ENCODE peak calls at places on chromosomes 4 and X, in six cellular contexts. O is NCI-H1048, I is fibroblast of pulmonary artery, L is cardiac muscle cell, W is fibroblast of the aortic adventitia, Z is dorsolateral prefrontal cortex. A is an unnamed sample.

GRCh38 chrX:69082055-69082752 is 83.0 kb downstream of the PJA1 start:
- DNase-seq in O (peak; percentile 15), I (no peak), L (no peak), W (no peak), Z (no peak), A (no peak)

GRCh38 chr4:168800926-168801325 is 209.1 kb downstream of the CBR4 start:
- DNase-seq in O (no peak), I (no peak), L (no peak), W (no peak), Z (no peak), A (no peak)

GRCh38 chr4:113390850-113391249 is 341.4 kb downstream of the ANK2 start:
- DNase-seq in O (no peak), I (no peak), L (no peak), W (no peak), Z (no peak), A (no peak)

GRCh38 chr4:149914521-149915115 is 99.0 kb upstream of the IQCM start:
- DNase-seq in O (no peak), I (peak; percentile 70), L (peak; percentile 68), W (peak; percentile 69), Z (no peak), A (peak; percentile 65)

GRCh38 chr4:127503111-127503510 is 129.6 kb upstream of the INTU start:
- DNase-seq in O (no peak), I (no peak), L (no peak), W (peak; percentile 61), Z (no peak), A (peak; percentile 10)

GRCh38 chr4:128288689-128289106 is 1.1 kb upstream of the PGRMC2 start:
- DNase-seq in O (peak; percentile 1), I (peak; percentile 56), L (peak; percentile 43), W (peak; percentile 48), Z (no peak), A (peak; percentile 34)

GRCh38 chrX:42803320-42803719 is 25.4 kb upstream of the PPP1R2C start:
- DNase-seq in O (no peak), I (peak; percentile 27), L (no peak), W (peak; percentile 63), Z (no peak), A (peak; percentile 72)

GRCh38 chrX:8374041-8374825 is 90.4 kb upstream of the VCX3B start:
- DNase-seq in O (no peak), I (no peak), L (no peak), W (no peak), Z (no peak), A (no peak)

GRCh38 chrX:63439580-63439979 is 88.4 kb upstream of the SPIN4 start:
- DNase-seq in O (no peak), I (no peak), L (no peak), W (no peak), Z (no peak), A (no peak)

GRCh38 chr4:2811830-2812599 is 19.1 kb downstream of the SH3BP2 start:
- DNase-seq in O (no peak), I (peak; percentile 74), L (peak; percentile 82), W (peak; percentile 20), Z (peak; percentile 56), A (peak; percentile 55)

GRCh38 chrX:129808829-129809745 is 29.3 kb downstream of the SASH3 start:
- DNase-seq in O (no peak), I (peak; percentile 30), L (peak; percentile 48), W (peak; percentile 7), Z (no peak), A (peak; percentile 0)

GRCh38 chr4:141174457-141174856 is 41.2 kb upstream of the RNF150 start:
- DNase-seq in O (no peak), I (no peak), L (no peak), W (no peak), Z (no peak), A (no peak)

GRCh38 chr4:85737254-85737653 is 262.3 kb downstream of the ARHGAP24 start:
- DNase-seq in O (no peak), I (no peak), L (no peak), W (no peak), Z (no peak), A (no peak)

GRCh38 chr4:7777871-7778523 is 161.7 kb downstream of the AFAP1 start:
- DNase-seq in O (no peak), I (no peak), L (no peak), W (no peak), Z (peak; percentile 17), A (no peak)

GRCh38 chr4:182904271-182904761 is 12.9 kb downstream of the DCTD start:
- DNase-seq in O (no peak), I (no peak), L (peak; percentile 30), W (no peak), Z (no peak), A (no peak)

GRCh38 chr4:174444390-174444789 is 77.9 kb downstream of the HPGD start:
- DNase-seq in O (no peak), I (no peak), L (no peak), W (no peak), Z (no peak), A (no peak)

GRCh38 chr4:82044141-82044993 is 329.4 kb downstream of the HNRNPD start:
- DNase-seq in O (peak; percentile 34), I (peak; percentile 54), L (peak; percentile 84), W (peak; percentile 33), Z (peak; percentile 60), A (peak; percentile 25)

GRCh38 chr4:170124391-170124790 is 34.6 kb upstream of the AADAT start:
- DNase-seq in O (no peak), I (no peak), L (no peak), W (no peak), Z (no peak), A (no peak)

GRCh38 chr4:76984127-76984526 is 34.6 kb downstream of the SEPTIN11 start:
- DNase-seq in O (no peak), I (peak; percentile 67), L (peak; percentile 71), W (peak; percentile 73), Z (no peak), A (peak; percentile 74)

GRCh38 chr4:88162636-88163035 is 4.2 kb upstream of the ABCG2 start:
- DNase-seq in O (no peak), I (no peak), L (no peak), W (no peak), Z (no peak), A (no peak)

GRCh38 chr4:98728433-98728832 is 70.0 kb upstream of the TSPAN5 start:
- DNase-seq in O (no peak), I (peak; percentile 80), L (peak; percentile 84), W (peak; percentile 63), Z (no peak), A (peak; percentile 30)

GRCh38 chr4:99784836-99785235 is 31.8 kb upstream of the DAPP1 start:
- DNase-seq in O (no peak), I (no peak), L (no peak), W (no peak), Z (no peak), A (no peak)

GRCh38 chr4:166174717-166175510 is 301.9 kb downstream of the TLL1 start:
- DNase-seq in O (no peak), I (peak; percentile 78), L (peak; percentile 37), W (no peak), Z (no peak), A (no peak)

GRCh38 chr4:1105662-1106061 is 7.7 kb downstream of the RNF212 start:
- DNase-seq in O (no peak), I (no peak), L (no peak), W (no peak), Z (no peak), A (no peak)

GRCh38 chr4:123600426-123600825 is 203.8 kb downstream of the SPRY1 start:
- DNase-seq in O (no peak), I (peak; percentile 31), L (peak; percentile 20), W (no peak), Z (no peak), A (peak; percentile 7)